ENCODE peak calls at places on chromosome 17, in six cellular contexts. Y is effector memory CD8-positive, alpha-beta T cell; G is NCI-H524; E is NCI-H1092; S is stimulated activated CD8-positive, alpha-beta memory T cell treated with anti-CD3 and anti-CD28 coated beads, Interleukin-4, amount 100 ng/mL, for 48 hours; X is NT2/D1. O is an unnamed sample.
A peak's percentile ranks its signal among the peaks of the same experiment; 100 is the strongest.

GRCh38 chr17:82415786-82416185 is 2.4 kb upstream of the HEXD start:
- DNase-seq in Y (no peak), G (no peak), E (no peak), S (no peak), X (no peak), O (no peak)

GRCh38 chr17:10875411-10875810 is 37.5 kb upstream of the PIRT start:
- DNase-seq in Y (no peak), G (no peak), E (no peak), S (peak; percentile 36), X (peak; percentile 2), O (no peak)

GRCh38 chr17:10628756-10629155 is 28.4 kb downstream of the MYH3 start:
- DNase-seq in Y (no peak), G (no peak), E (no peak), S (peak; percentile 42), X (peak; percentile 15), O (no peak)

GRCh38 chr17:74790206-74791066 is 14.3 kb upstream of the NAT9 start:
- DNase-seq in Y (no peak), G (no peak), E (no peak), S (no peak), X (no peak), O (no peak)

GRCh38 chr17:65055708-65056638 is 567 bp downstream of the GNA13 start:
- DNase-seq in Y (peak; percentile 36), G (peak; percentile 21), E (no peak), S (peak; percentile 66), X (no peak), O (peak; percentile 62)

GRCh38 chr17:75631353-75631752 is 1.9 kb upstream of the SMIM5 start:
- DNase-seq in Y (no peak), G (no peak), E (no peak), S (no peak), X (no peak), O (no peak)

GRCh38 chr17:58710948-58711552 is 18.6 kb downstream of the RAD51C start:
- DNase-seq in Y (peak; percentile 26), G (peak; percentile 23), E (peak; percentile 12), S (peak; percentile 56), X (peak; percentile 23), O (peak; percentile 38)

GRCh38 chr17:46061435-46061834 is 62.4 kb downstream of the STH start:
- DNase-seq in Y (no peak), G (no peak), E (no peak), S (no peak), X (no peak), O (no peak)

GRCh38 chr17:16943541-16944333 is 28.2 kb downstream of the TNFRSF13B start:
- DNase-seq in Y (no peak), G (no peak), E (no peak), S (no peak), X (no peak), O (no peak)

GRCh38 chr17:17043668-17044226 is 1.5 kb downstream of the MPRIP start:
- DNase-seq in Y (no peak), G (no peak), E (no peak), S (no peak), X (no peak), O (no peak)

GRCh38 chr17:35577826-35578194 is 561 bp downstream of the PEX12 start:
- DNase-seq in Y (no peak), G (no peak), E (no peak), S (no peak), X (no peak), O (no peak)

GRCh38 chr17:1561420-1562177 is 993 bp downstream of the PITPNA start:
- DNase-seq in Y (peak; percentile 18), G (no peak), E (no peak), S (peak; percentile 52), X (no peak), O (no peak)

GRCh38 chr17:62627219-62627903 is at the start of gene MRC2:
- DNase-seq in Y (no peak), G (no peak), E (no peak), S (peak; percentile 72), X (no peak), O (no peak)

GRCh38 chr17:45410144-45411091 is 22.3 kb downstream of the ARHGAP27 start:
- DNase-seq in Y (peak; percentile 33), G (no peak), E (no peak), S (peak; percentile 78), X (no peak), O (peak; percentile 60)

GRCh38 chr17:60383379-60383778 is 8.6 kb downstream of the USP32 start:
- DNase-seq in Y (no peak), G (no peak), E (peak; percentile 21), S (no peak), X (no peak), O (no peak)

GRCh38 chr17:63116967-63117366 is 150.9 kb downstream of the TANC2 start:
- DNase-seq in Y (no peak), G (peak; percentile 47), E (no peak), S (no peak), X (no peak), O (no peak)

GRCh38 chr17:16444258-16444886 is 29.0 kb downstream of the TRPV2 start:
- DNase-seq in Y (no peak), G (peak; percentile 87), E (no peak), S (peak; percentile 58), X (no peak), O (no peak)

GRCh38 chr17:36940313-36941264 is 3.3 kb downstream of the LHX1 start:
- DNase-seq in Y (no peak), G (no peak), E (no peak), S (peak; percentile 26), X (no peak), O (no peak)

GRCh38 chr17:21382560-21383495 is 6.7 kb downstream of the KCNJ12 start:
- DNase-seq in Y (no peak), G (peak; percentile 52), E (peak; percentile 37), S (no peak), X (no peak), O (no peak)

GRCh38 chr17:16428098-16428882 is 12.9 kb downstream of the TRPV2 start:
- DNase-seq in Y (no peak), G (peak; percentile 85), E (no peak), S (peak; percentile 78), X (no peak), O (peak; percentile 24)

GRCh38 chr17:19011581-19011980 is 7.0 kb upstream of the FAM83G start:
- DNase-seq in Y (no peak), G (no peak), E (no peak), S (no peak), X (no peak), O (peak; percentile 31)

GRCh38 chr17:33385133-33385532 is 92.0 kb upstream of the ASIC2 start:
- DNase-seq in Y (no peak), G (no peak), E (no peak), S (no peak), X (no peak), O (no peak)

GRCh38 chr17:65143899-65144590 is 6.9 kb downstream of the RGS9 start:
- DNase-seq in Y (no peak), G (no peak), E (no peak), S (no peak), X (no peak), O (no peak)

GRCh38 chr17:19678581-19679418 is 30.2 kb downstream of the ALDH3A2 start:
- DNase-seq in Y (no peak), G (no peak), E (no peak), S (no peak), X (no peak), O (no peak)

GRCh38 chr17:8702996-8703395 is 41.6 kb downstream of the CCDC42 start:
- DNase-seq in Y (no peak), G (no peak), E (no peak), S (no peak), X (no peak), O (no peak)

GRCh38 chr17:57597531-57598453 is 147.3 kb downstream of the CCDC182 start:
- DNase-seq in Y (peak; percentile 25), G (peak; percentile 61), E (no peak), S (peak; percentile 54), X (peak; percentile 66), O (no peak)

GRCh38 chr17:77445908-77446535 is 305.3 kb downstream of the SEC14L1 start:
- DNase-seq in Y (peak; percentile 52), G (no peak), E (no peak), S (peak; percentile 73), X (no peak), O (no peak)

GRCh38 chr17:9132291-9132690 is 111.0 kb downstream of the NTN1 start:
- DNase-seq in Y (no peak), G (no peak), E (no peak), S (no peak), X (no peak), O (no peak)

GRCh38 chr17:49582789-49583188 is 7.1 kb downstream of the NXPH3 start:
- DNase-seq in Y (no peak), G (peak; percentile 27), E (no peak), S (no peak), X (no peak), O (no peak)

GRCh38 chr17:57445051-57445450 is 188.7 kb downstream of the MSI2 start:
- DNase-seq in Y (no peak), G (no peak), E (no peak), S (no peak), X (no peak), O (no peak)

GRCh38 chr17:28151001-28151400 is 108.5 kb downstream of the NLK start:
- DNase-seq in Y (no peak), G (peak; percentile 95), E (peak; percentile 80), S (no peak), X (no peak), O (no peak)

GRCh38 chr17:63120406-63120805 is 154.4 kb downstream of the TANC2 start:
- DNase-seq in Y (no peak), G (no peak), E (no peak), S (no peak), X (no peak), O (no peak)

GRCh38 chr17:67993998-67994361 is 2.3 kb downstream of the C17orf58 start:
- DNase-seq in Y (no peak), G (peak; percentile 48), E (no peak), S (no peak), X (no peak), O (no peak)

GRCh38 chr17:63378411-63379076 is 67.6 kb downstream of the CYB561 start:
- DNase-seq in Y (no peak), G (no peak), E (no peak), S (no peak), X (no peak), O (no peak)

GRCh38 chr17:67942810-67943209 is 53.5 kb downstream of the C17orf58 start:
- DNase-seq in Y (no peak), G (no peak), E (no peak), S (no peak), X (no peak), O (no peak)

GRCh38 chr17:39678340-39679116 is 9.3 kb downstream of the PGAP3 start:
- DNase-seq in Y (no peak), G (no peak), E (no peak), S (no peak), X (no peak), O (no peak)

GRCh38 chr17:7403043-7403901 is 625 bp downstream of the TMEM256 start:
- DNase-seq in Y (no peak), G (no peak), E (peak; percentile 49), S (peak; percentile 57), X (no peak), O (no peak)

GRCh38 chr17:41308918-41309359 is at the start of gene KRTAP16-1:
- DNase-seq in Y (peak; percentile 55), G (no peak), E (no peak), S (peak; percentile 51), X (no peak), O (no peak)